ENCODE peak calls at places on chromosome 9, in six cellular contexts. One of them, this sample, is unnamed.

GRCh38 chr9:97857603-97858392 is 4.8 kb downstream of the FOXE1 start:
- DNase-seq in stimulated activated CD8-positive, alpha-beta memory T cell treated with anti-CD3 and anti-CD28 coated beads, Interleukin-4, amount 100 ng/mL, for 48 hours: no peak
- DNase-seq in activated CD8-positive, alpha-beta memory T cell treated with anti-CD3 and anti-CD28 coated beads, Interleukin-2, amount 50 U/mL, for 48 hours: no peak
- DNase-seq in Caco-2: no peak
- DNase-seq in neural crest cell: no peak
- DNase-seq in lung microvascular endothelial cell: no peak
- DNase-seq in this sample: no peak

GRCh38 chr9:80994892-80995291 is 694.5 kb downstream of the TLE1 start:
- DNase-seq in stimulated activated CD8-positive, alpha-beta memory T cell treated with anti-CD3 and anti-CD28 coated beads, Interleukin-4, amount 100 ng/mL, for 48 hours: no peak
- DNase-seq in activated CD8-positive, alpha-beta memory T cell treated with anti-CD3 and anti-CD28 coated beads, Interleukin-2, amount 50 U/mL, for 48 hours: no peak
- DNase-seq in Caco-2: no peak
- DNase-seq in neural crest cell: no peak
- DNase-seq in lung microvascular endothelial cell: peak
- DNase-seq in this sample: no peak

GRCh38 chr9:100098241-100098886 is 436 bp downstream of the ERP44 start:
- DNase-seq in stimulated activated CD8-positive, alpha-beta memory T cell treated with anti-CD3 and anti-CD28 coated beads, Interleukin-4, amount 100 ng/mL, for 48 hours: peak
- DNase-seq in activated CD8-positive, alpha-beta memory T cell treated with anti-CD3 and anti-CD28 coated beads, Interleukin-2, amount 50 U/mL, for 48 hours: peak
- DNase-seq in Caco-2: peak
- DNase-seq in neural crest cell: no peak
- DNase-seq in lung microvascular endothelial cell: peak
- DNase-seq in this sample: peak

GRCh38 chr9:4114569-4115505 is 185.0 kb downstream of the GLIS3 start:
- DNase-seq in stimulated activated CD8-positive, alpha-beta memory T cell treated with anti-CD3 and anti-CD28 coated beads, Interleukin-4, amount 100 ng/mL, for 48 hours: no peak
- DNase-seq in activated CD8-positive, alpha-beta memory T cell treated with anti-CD3 and anti-CD28 coated beads, Interleukin-2, amount 50 U/mL, for 48 hours: no peak
- DNase-seq in Caco-2: no peak
- DNase-seq in neural crest cell: no peak
- DNase-seq in lung microvascular endothelial cell: peak
- DNase-seq in this sample: no peak

GRCh38 chr9:18994263-18994916 is 38.6 kb downstream of the SAXO1 start:
- DNase-seq in stimulated activated CD8-positive, alpha-beta memory T cell treated with anti-CD3 and anti-CD28 coated beads, Interleukin-4, amount 100 ng/mL, for 48 hours: no peak
- DNase-seq in activated CD8-positive, alpha-beta memory T cell treated with anti-CD3 and anti-CD28 coated beads, Interleukin-2, amount 50 U/mL, for 48 hours: no peak
- DNase-seq in Caco-2: no peak
- DNase-seq in neural crest cell: no peak
- DNase-seq in lung microvascular endothelial cell: no peak
- DNase-seq in this sample: no peak

GRCh38 chr9:136728548-136729123 is 14.1 kb downstream of the LCN10 start:
- DNase-seq in stimulated activated CD8-positive, alpha-beta memory T cell treated with anti-CD3 and anti-CD28 coated beads, Interleukin-4, amount 100 ng/mL, for 48 hours: peak
- DNase-seq in activated CD8-positive, alpha-beta memory T cell treated with anti-CD3 and anti-CD28 coated beads, Interleukin-2, amount 50 U/mL, for 48 hours: no peak
- DNase-seq in Caco-2: no peak
- DNase-seq in neural crest cell: no peak
- DNase-seq in lung microvascular endothelial cell: peak
- DNase-seq in this sample: no peak

GRCh38 chr9:4301971-4302427 is 2.1 kb upstream of the GLIS3 start:
- DNase-seq in stimulated activated CD8-positive, alpha-beta memory T cell treated with anti-CD3 and anti-CD28 coated beads, Interleukin-4, amount 100 ng/mL, for 48 hours: peak
- DNase-seq in activated CD8-positive, alpha-beta memory T cell treated with anti-CD3 and anti-CD28 coated beads, Interleukin-2, amount 50 U/mL, for 48 hours: peak
- DNase-seq in Caco-2: no peak
- DNase-seq in neural crest cell: no peak
- DNase-seq in lung microvascular endothelial cell: peak
- DNase-seq in this sample: no peak

GRCh38 chr9:113622600-113623400 is 159.3 kb downstream of the RGS3 start:
- DNase-seq in stimulated activated CD8-positive, alpha-beta memory T cell treated with anti-CD3 and anti-CD28 coated beads, Interleukin-4, amount 100 ng/mL, for 48 hours: peak
- DNase-seq in activated CD8-positive, alpha-beta memory T cell treated with anti-CD3 and anti-CD28 coated beads, Interleukin-2, amount 50 U/mL, for 48 hours: peak
- DNase-seq in Caco-2: peak
- DNase-seq in neural crest cell: no peak
- DNase-seq in lung microvascular endothelial cell: peak
- DNase-seq in this sample: no peak

GRCh38 chr9:120412425-120412951 is 167.5 kb downstream of the CDK5RAP2 start:
- DNase-seq in stimulated activated CD8-positive, alpha-beta memory T cell treated with anti-CD3 and anti-CD28 coated beads, Interleukin-4, amount 100 ng/mL, for 48 hours: no peak
- DNase-seq in activated CD8-positive, alpha-beta memory T cell treated with anti-CD3 and anti-CD28 coated beads, Interleukin-2, amount 50 U/mL, for 48 hours: no peak
- DNase-seq in Caco-2: no peak
- DNase-seq in neural crest cell: no peak
- DNase-seq in lung microvascular endothelial cell: peak
- DNase-seq in this sample: no peak

GRCh38 chr9:131614340-131614739 is 69.0 kb downstream of the PRRT1B start:
- DNase-seq in stimulated activated CD8-positive, alpha-beta memory T cell treated with anti-CD3 and anti-CD28 coated beads, Interleukin-4, amount 100 ng/mL, for 48 hours: no peak
- DNase-seq in activated CD8-positive, alpha-beta memory T cell treated with anti-CD3 and anti-CD28 coated beads, Interleukin-2, amount 50 U/mL, for 48 hours: no peak
- DNase-seq in Caco-2: no peak
- DNase-seq in neural crest cell: no peak
- DNase-seq in lung microvascular endothelial cell: no peak
- DNase-seq in this sample: no peak

GRCh38 chr9:104264431-104264830 is 170.3 kb downstream of the SMC2 start:
- DNase-seq in stimulated activated CD8-positive, alpha-beta memory T cell treated with anti-CD3 and anti-CD28 coated beads, Interleukin-4, amount 100 ng/mL, for 48 hours: no peak
- DNase-seq in activated CD8-positive, alpha-beta memory T cell treated with anti-CD3 and anti-CD28 coated beads, Interleukin-2, amount 50 U/mL, for 48 hours: no peak
- DNase-seq in Caco-2: no peak
- DNase-seq in neural crest cell: no peak
- DNase-seq in lung microvascular endothelial cell: no peak
- DNase-seq in this sample: no peak

GRCh38 chr9:119868694-119869093 is 499.5 kb upstream of the BRINP1 start:
- DNase-seq in stimulated activated CD8-positive, alpha-beta memory T cell treated with anti-CD3 and anti-CD28 coated beads, Interleukin-4, amount 100 ng/mL, for 48 hours: no peak
- DNase-seq in activated CD8-positive, alpha-beta memory T cell treated with anti-CD3 and anti-CD28 coated beads, Interleukin-2, amount 50 U/mL, for 48 hours: no peak
- DNase-seq in Caco-2: no peak
- DNase-seq in neural crest cell: no peak
- DNase-seq in lung microvascular endothelial cell: no peak
- DNase-seq in this sample: no peak

GRCh38 chr9:108473209-108474112 is 382.3 kb downstream of the ACTL7B start:
- DNase-seq in stimulated activated CD8-positive, alpha-beta memory T cell treated with anti-CD3 and anti-CD28 coated beads, Interleukin-4, amount 100 ng/mL, for 48 hours: no peak
- DNase-seq in activated CD8-positive, alpha-beta memory T cell treated with anti-CD3 and anti-CD28 coated beads, Interleukin-2, amount 50 U/mL, for 48 hours: no peak
- DNase-seq in Caco-2: no peak
- DNase-seq in neural crest cell: no peak
- DNase-seq in lung microvascular endothelial cell: peak
- DNase-seq in this sample: no peak